ENCODE peak calls at places on chromosomes 16 and 17, in five cellular contexts. M is CD4-positive, CD25-positive, alpha-beta regulatory T cell; W is K562; A is stimulated activated CD4-positive, alpha-beta T cell treated with anti-CD3 and anti-CD28 coated beads, TNF-alpha, amount 100 ng/mL, for 48 hours; H is AG09319. L is an unnamed sample.

GRCh38 chr17:16398270-16399267 is 16.8 kb upstream of the TRPV2 start:
- DNase-seq in M (peak), W (peak), A (no peak), H (no peak), L (peak)

GRCh38 chr17:47698749-47699535 is 5.0 kb downstream of the TBKBP1 start:
- DNase-seq in M (peak), W (peak), A (peak), H (no peak), L (peak)

GRCh38 chr16:14109782-14110727 is 38.9 kb downstream of the MRTFB start:
- DNase-seq in M (no peak), W (no peak), A (no peak), H (no peak), L (no peak)

GRCh38 chr16:30609002-30609927 is 924 bp downstream of the ZNF689 start:
- DNase-seq in M (peak), W (peak), A (no peak), H (no peak), L (peak)

GRCh38 chr17:35745749-35746320 is 7.2 kb downstream of the GAS2L2 start:
- DNase-seq in M (no peak), W (no peak), A (no peak), H (no peak), L (no peak)

GRCh38 chr16:89150090-89150835 is 21.3 kb upstream of the CDH15 start:
- DNase-seq in M (no peak), W (no peak), A (no peak), H (no peak), L (no peak)

GRCh38 chr16:85522842-85523601 is 90.1 kb upstream of the GSE1 start:
- DNase-seq in M (no peak), W (no peak), A (no peak), H (no peak), L (no peak)

GRCh38 chr17:78107457-78107856 is 21.1 kb downstream of the TMC6 start:
- DNase-seq in M (no peak), W (no peak), A (no peak), H (peak), L (no peak)

GRCh38 chr17:28907052-28907438 is 4.2 kb upstream of the DHRS13 start:
- DNase-seq in M (no peak), W (peak), A (no peak), H (no peak), L (no peak)

GRCh38 chr16:24853830-24854229 is 8.1 kb downstream of the SLC5A11 start:
- DNase-seq in M (no peak), W (no peak), A (no peak), H (no peak), L (no peak)

GRCh38 chr17:15513058-15513858 is 45.8 kb upstream of the CDRT4 start:
- DNase-seq in M (no peak), W (no peak), A (no peak), H (no peak), L (no peak)

GRCh38 chr16:929227-929669 is 41.5 kb downstream of the LMF1 start:
- DNase-seq in M (no peak), W (no peak), A (no peak), H (no peak), L (no peak)

GRCh38 chr16:89685916-89686315 is 573 bp upstream of the CDK10 start:
- DNase-seq in M (no peak), W (no peak), A (no peak), H (no peak), L (no peak)

GRCh38 chr17:27384261-27384701 is 72.0 kb upstream of the KSR1 start:
- DNase-seq in M (no peak), W (no peak), A (no peak), H (peak), L (no peak)

GRCh38 chr17:82299452-82299851 is 18.0 kb downstream of the CD7 start:
- DNase-seq in M (no peak), W (no peak), A (no peak), H (no peak), L (no peak)

GRCh38 chr16:89711601-89712475 is 8.9 kb downstream of the VPS9D1 start:
- DNase-seq in M (peak), W (peak), A (peak), H (no peak), L (peak)

GRCh38 chr17:45022288-45022648 is 29.2 kb downstream of the DCAKD start:
- DNase-seq in M (no peak), W (no peak), A (no peak), H (no peak), L (no peak)

GRCh38 chr17:49993423-49994037 is 1.5 kb downstream of the DLX3 start:
- DNase-seq in M (peak), W (no peak), A (no peak), H (no peak), L (no peak)

GRCh38 chr16:106623-107324 is 28.7 kb downstream of the MPG start:
- DNase-seq in M (peak), W (peak), A (no peak), H (peak), L (no peak)

GRCh38 chr17:42163113-42163512 is 8.3 kb upstream of the RAB5C start:
- DNase-seq in M (peak), W (peak), A (peak), H (no peak), L (no peak)

GRCh38 chr17:50506298-50506697 is 1.9 kb upstream of the MYCBPAP start:
- DNase-seq in M (no peak), W (no peak), A (no peak), H (no peak), L (no peak)

GRCh38 chr17:9797965-9798364 is 6.6 kb upstream of the DHRS7C start:
- DNase-seq in M (no peak), W (no peak), A (no peak), H (no peak), L (no peak)

L was measured in GM12891.